ENCODE peak calls at places on chromosomes 11 and 22, in five cellular contexts. E is Peyer's patch; F is HAP-1; R is iPS DF 6.9; H is CD8-positive, alpha-beta memory T cell. S is an unnamed sample. For H3K4me1, the result is how much of the 10 kb centered on the place peaks cover.

GRCh38 chr11:61731956-61732675 is 20.3 kb upstream of the MYRF start:
- DNase-seq in R (no peak), F (no peak), H (no peak), E (no peak), S (no peak)

GRCh38 chr11:124829986-124830385 is 29.8 kb upstream of the MSANTD2 start:
- DNase-seq in F (no peak), R (no peak), H (no peak), E (no peak), S (no peak)

GRCh38 chr11:64498151-64498550 is 92.9 kb upstream of the SLC22A12 start:
- DNase-seq in R (no peak), F (no peak), E (no peak), H (no peak), S (no peak)

GRCh38 chr22:32996702-32997101 is 61.5 kb downstream of the SYN3 start:
- DNase-seq in R (no peak), E (no peak), F (no peak), H (no peak), S (peak)

GRCh38 chr11:116173946-116174911 is 598.6 kb downstream of the BUD13 start:
- DNase-seq in H (no peak), F (no peak), E (no peak), R (no peak), S (peak)

GRCh38 chr11:119666463-119667131 is 62.4 kb downstream of the NECTIN1 start:
- DNase-seq in R (peak), H (peak), F (peak), E (peak), S (peak)

GRCh38 chr11:9379046-9379445 is 5.4 kb upstream of the IPO7 start:
- DNase-seq in E (no peak), H (no peak), F (no peak), R (no peak), S (peak)

GRCh38 chr22:24516301-24516737 is 21.2 kb downstream of the UPB1 start:
- DNase-seq in F (no peak), H (no peak), E (no peak), R (no peak), S (no peak)

GRCh38 chr11:70080763-70081162 is 2.6 kb downstream of the ANO1 start:
- DNase-seq in E (no peak), F (no peak), H (no peak), R (no peak), S (no peak)

GRCh38 chr22:42754658-42755057 is 34.0 kb upstream of the A4GALT start:
- DNase-seq in H (no peak), R (no peak), F (no peak), E (no peak), S (no peak)

GRCh38 chr11:71329165-71329510 is 76.8 kb upstream of the SHANK2 start:
- DNase-seq in H (no peak), E (no peak), R (no peak), F (no peak), S (no peak)

GRCh38 chr11:113272927-113273615 is 41.3 kb upstream of the TTC12 start:
- DNase-seq in H (no peak), F (no peak), E (no peak), R (no peak), S (no peak)

GRCh38 chr11:22624742-22625447 is 728 bp downstream of the FANCF start:
- DNase-seq in F (peak), H (peak), E (peak), R (no peak), S (no peak)

GRCh38 chr11:27991731-27992130 is 116.2 kb downstream of the KIF18A start:
- DNase-seq in E (no peak), R (no peak), H (no peak), F (no peak), S (no peak)

GRCh38 chr11:63574856-63575602 is 11.8 kb upstream of the PLAAT2 start:
- DNase-seq in H (no peak), F (no peak), R (no peak), E (no peak), S (no peak)

GRCh38 chr22:25545677-25546076 is 18.8 kb upstream of the GRK3 start:
- DNase-seq in E (no peak), R (no peak), H (no peak), F (no peak), S (no peak)

GRCh38 chr11:128392259-128392658 is 195.1 kb downstream of the ETS1 start:
- DNase-seq in H (no peak), F (no peak), R (no peak), E (no peak), S (no peak)

GRCh38 chr11:75492181-75492820 is 33.4 kb downstream of the GDPD5 start:
- DNase-seq in H (peak), R (no peak), E (peak), F (no peak), S (no peak)

GRCh38 chr11:14852571-14853177 is 39.4 kb downstream of the CYP2R1 start:
- DNase-seq in H (no peak), F (no peak), E (no peak), R (no peak), S (no peak)
- H3K4me1 ChIP-seq in H (under half), F (under half), E (under half), R (under half), S (under half)

GRCh38 chr11:60459345-60459744 is 3.7 kb downstream of the MS4A1 start:
- DNase-seq in F (no peak), H (no peak), R (no peak), E (no peak), S (no peak)

GRCh38 chr11:60457576-60457975 is 1.9 kb downstream of the MS4A1 start:
- DNase-seq in R (no peak), E (peak), F (no peak), H (no peak), S (no peak)

GRCh38 chr11:60455531-60456042 is at the start of gene MS4A1:
- DNase-seq in E (peak), F (no peak), R (no peak), H (peak), S (no peak)

DNA sequence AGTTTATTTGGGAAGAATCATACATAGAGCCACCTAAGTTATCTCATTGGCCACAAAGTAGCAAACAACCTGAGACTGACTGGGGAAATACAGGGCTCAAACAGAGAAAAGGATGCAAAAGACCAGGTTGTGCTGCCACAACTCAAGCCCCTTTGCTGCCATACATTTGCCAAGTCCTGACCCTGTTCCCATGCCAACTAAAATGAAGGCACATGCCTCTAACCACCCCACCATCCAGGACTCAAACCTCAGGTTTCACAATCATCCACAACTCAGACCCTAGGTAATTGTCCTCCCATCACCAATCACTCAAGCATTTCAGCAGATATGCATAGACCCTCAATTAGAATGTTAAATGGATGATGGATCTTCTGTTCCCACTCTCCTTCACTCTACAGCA is 1.4 kb upstream of the MS4A1 start:
- DNase-seq in E (no peak), F (no peak), H (no peak), R (no peak), S (no peak)
- H3K4me1 ChIP-seq in E (under half), F (under half), H (under half), R (under half), S (under half)

GRCh38 chr11:5753943-5754342 is at the start of gene OR52N4:
- DNase-seq in R (no peak), E (no peak), F (no peak), H (no peak), S (no peak)

DNA sequence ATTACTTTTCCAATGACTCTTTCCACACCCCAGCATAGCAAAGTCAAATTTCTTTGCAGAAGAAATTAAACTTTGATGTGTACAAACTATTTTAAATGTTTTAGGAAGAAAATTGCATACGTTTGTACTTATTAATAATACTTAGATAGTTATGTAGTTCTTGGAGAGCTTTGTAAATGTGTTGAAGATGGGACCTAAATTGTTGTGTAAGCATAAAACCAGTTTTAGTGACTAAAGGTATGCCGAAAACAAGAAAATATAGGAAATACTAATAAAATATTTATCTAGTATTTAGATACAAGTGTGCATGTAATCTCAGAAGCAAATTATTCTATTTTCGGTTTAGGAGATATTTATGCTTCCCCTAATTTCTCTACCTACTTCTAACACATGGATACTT is 4.2 kb upstream of the OR52N4 start:
- DNase-seq in F (no peak), H (no peak), R (no peak), E (no peak), S (no peak)
- H3K4me1 ChIP-seq in F (under half), H (under half), R (under half), E (under half), S (under half)

GRCh38 chr11:2901196-2901796 is 15.7 kb upstream of the CDKN1C start:
- DNase-seq in F (no peak), E (no peak), R (no peak), H (no peak), S (no peak)
- H3K4me1 ChIP-seq in F (under half), E (under half), R (under half), H (under half), S (under half)

GRCh38 chr11:35144103-35144741 is 5.3 kb downstream of the CD44 start:
- DNase-seq in F (no peak), E (peak), R (no peak), H (peak), S (no peak)
- H3K4me1 ChIP-seq in F (under half), E (under half), R (under half), H (half or more), S (under half)

DNA sequence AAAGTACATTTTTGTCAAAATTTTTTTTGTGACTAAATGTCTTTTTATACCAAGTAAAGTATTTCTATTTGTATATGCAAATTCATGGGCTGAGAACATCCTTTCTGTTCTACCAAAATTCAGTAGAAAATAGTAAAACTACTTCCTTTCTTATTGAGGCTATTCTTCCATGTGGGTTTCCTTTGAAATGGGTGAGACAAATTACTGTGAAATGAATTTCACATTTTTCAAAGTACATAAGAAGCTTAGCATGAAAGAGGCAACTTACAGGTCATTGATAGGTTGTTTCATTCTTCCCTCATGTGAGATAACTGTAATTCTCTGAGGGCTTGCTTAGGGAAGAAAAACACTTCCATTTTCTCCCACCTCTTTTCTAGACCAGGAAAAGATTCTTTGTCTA is 1.0 kb upstream of the OR6X1 start:
- DNase-seq in H (no peak), E (no peak), R (no peak), F (no peak), S (no peak)
- H3K4me1 ChIP-seq in H (under half), E (under half), R (under half), F (under half), S (under half)